ENCODE peak calls at places on chromosomes 16 and 17, in seven cellular contexts. K is naive B cell; D is NCI-H1694; G is endodermal cell; Z is cardiac fibroblast; Y is suprapubic skin; X is activated naive CD4-positive, alpha-beta T cell. T is an unnamed sample.

GRCh38 chr17:50631195-50631907 is 3.3 kb upstream of the ABCC3 start:
- DNase-seq in Y (no peak), X (no peak), G (no peak), D (no peak), Z (peak; percentile 14), K (no peak), T (no peak)

GRCh38 chr17:75490173-75490743 is 25.1 kb downstream of the CASKIN2 start:
- DNase-seq in Z (no peak), G (no peak), D (no peak), Y (no peak), K (no peak), X (no peak), T (no peak)

GRCh38 chr17:66724581-66725341 is 110.2 kb upstream of the CACNG5 start:
- DNase-seq in X (no peak), G (no peak), K (no peak), D (no peak), Y (no peak), Z (peak; percentile 63), T (no peak)

GRCh38 chr17:43579570-43580140 is 33.5 kb upstream of the ETV4 start:
- DNase-seq in Z (peak; percentile 91), G (no peak), Y (no peak), K (no peak), D (no peak), X (no peak), T (no peak)

GRCh38 chr17:27451906-27452305 is 4.3 kb upstream of the KSR1 start:
- DNase-seq in G (no peak), Z (no peak), K (no peak), D (no peak), Y (no peak), X (no peak), T (no peak)

GRCh38 chr16:6105115-6105514 is 1007.5 kb upstream of the EEF2KMT start:
- DNase-seq in G (no peak), Y (no peak), Z (no peak), X (no peak), K (no peak), D (no peak), T (no peak)

GRCh38 chr17:59846391-59847165 is 46.2 kb downstream of the TUBD1 start:
- DNase-seq in Y (peak; percentile 82), K (peak; percentile 27), Z (peak; percentile 94), G (peak; percentile 69), X (no peak), D (no peak), T (no peak)

GRCh38 chr17:17042851-17043667 is 802 bp downstream of the MPRIP start:
- DNase-seq in X (no peak), D (no peak), Y (peak; percentile 71), Z (peak; percentile 75), K (no peak), G (peak; percentile 81), T (no peak)

GRCh38 chr16:8655184-8655717 is 19.2 kb upstream of the ABAT start:
- DNase-seq in K (no peak), Y (no peak), Z (peak; percentile 48), D (no peak), X (no peak), G (peak; percentile 85), T (no peak)

GRCh38 chr17:65855245-65855644 is 293.8 kb upstream of the AXIN2 start:
- DNase-seq in Z (peak; percentile 69), X (no peak), Y (no peak), D (no peak), K (no peak), G (peak; percentile 60), T (no peak)

GRCh38 chr17:15446036-15446435 is 21.4 kb downstream of the CDRT4 start:
- DNase-seq in D (no peak), K (no peak), Z (no peak), X (no peak), Y (no peak), G (peak; percentile 89), T (no peak)

GRCh38 chr16:2856061-2856670 is 1.8 kb downstream of the PRSS22 start:
- DNase-seq in Y (no peak), D (no peak), X (no peak), K (no peak), G (peak; percentile 87), Z (no peak), T (no peak)

GRCh38 chr17:57862990-57863667 is 13.3 kb upstream of the MRPS23 start:
- DNase-seq in X (no peak), D (no peak), K (no peak), G (peak; percentile 74), Z (no peak), Y (peak; percentile 50), T (peak; percentile 87)

GRCh38 chr16:58243528-58244004 is 45.7 kb upstream of the CSNK2A2 start:
- DNase-seq in Z (no peak), D (no peak), K (peak; percentile 39), G (peak; percentile 80), Y (no peak), X (no peak), T (no peak)

GRCh38 chr17:43125967-43126910 is 1.1 kb upstream of the BRCA1 start:
- DNase-seq in D (no peak), Y (no peak), K (no peak), G (peak; percentile 59), X (no peak), Z (no peak), T (no peak)

GRCh38 chr16:50407351-50407750 is 38.6 kb upstream of the BRD7 start:
- DNase-seq in D (no peak), G (peak; percentile 81), Y (no peak), X (no peak), Z (no peak), K (no peak), T (no peak)

GRCh38 chr17:2086306-2086705 is 31.4 kb downstream of the HIC1 start:
- DNase-seq in G (no peak), D (no peak), K (no peak), Z (no peak), X (no peak), Y (no peak), T (no peak)

T was measured in NCI-H524 treated with DMSO at 0.1 percent for 48 hours.